ENCODE peak calls at places on chromosomes 16 and 17, in nine cellular contexts. One of them, this sample, is unnamed.

GRCh38 chr17:69284646-69285045 is 42.3 kb downstream of the ABCA5 start:
- DNase-seq in body of pancreas: no peak
- DNase-seq in IMR-90: no peak
- DNase-seq in transverse colon: no peak
- DNase-seq in testis: no peak
- DNase-seq in ovary: no peak
- DNase-seq in heart left ventricle: no peak
- DNase-seq in GM12892: no peak
- DNase-seq in H1: no peak
- DNase-seq in this sample: no peak

GRCh38 chr16:63689068-63689467 is 1432.8 kb downstream of the CDH11 start:
- DNase-seq in body of pancreas: no peak
- DNase-seq in IMR-90: no peak
- DNase-seq in transverse colon: no peak
- DNase-seq in testis: no peak
- DNase-seq in ovary: no peak
- DNase-seq in heart left ventricle: no peak
- DNase-seq in GM12892: no peak
- DNase-seq in H1: no peak
- DNase-seq in this sample: no peak

GRCh38 chr17:61279476-61280145 is 120.0 kb upstream of the TBX2 start:
- DNase-seq in body of pancreas: no peak
- DNase-seq in IMR-90: peak; percentile 54
- DNase-seq in transverse colon: no peak
- DNase-seq in testis: no peak
- DNase-seq in ovary: no peak
- DNase-seq in heart left ventricle: no peak
- DNase-seq in GM12892: no peak
- DNase-seq in H1: no peak
- DNase-seq in this sample: no peak

GRCh38 chr17:68489919-68490318 is 22.3 kb upstream of the PRKAR1A start:
- DNase-seq in body of pancreas: no peak
- DNase-seq in IMR-90: no peak
- DNase-seq in transverse colon: no peak
- DNase-seq in testis: no peak
- DNase-seq in ovary: no peak
- DNase-seq in heart left ventricle: no peak
- DNase-seq in GM12892: no peak
- DNase-seq in H1: no peak
- DNase-seq in this sample: no peak

GRCh38 chr16:89123001-89123830 is 29.6 kb downstream of the ACSF3 start:
- DNase-seq in body of pancreas: no peak
- DNase-seq in IMR-90: no peak
- DNase-seq in transverse colon: no peak
- DNase-seq in testis: no peak
- DNase-seq in ovary: no peak
- DNase-seq in heart left ventricle: peak; percentile 21
- DNase-seq in GM12892: no peak
- DNase-seq in H1: no peak
- DNase-seq in this sample: no peak

GRCh38 chr16:27462846-27463682 is 61.1 kb downstream of the IL21R start:
- DNase-seq in body of pancreas: no peak
- DNase-seq in IMR-90: no peak
- DNase-seq in transverse colon: no peak
- DNase-seq in testis: no peak
- DNase-seq in ovary: no peak
- DNase-seq in heart left ventricle: no peak
- DNase-seq in GM12892: no peak
- DNase-seq in H1: no peak
- DNase-seq in this sample: no peak

GRCh38 chr16:539901-540530 is 12.5 kb downstream of the CAPN15 start:
- DNase-seq in body of pancreas: no peak
- DNase-seq in IMR-90: peak; percentile 88
- DNase-seq in transverse colon: no peak
- DNase-seq in testis: no peak
- DNase-seq in ovary: no peak
- DNase-seq in heart left ventricle: no peak
- DNase-seq in GM12892: no peak
- DNase-seq in H1: no peak
- DNase-seq in this sample: no peak

GRCh38 chr16:84481051-84481735 is 23.3 kb downstream of the MEAK7 start:
- DNase-seq in body of pancreas: no peak
- DNase-seq in IMR-90: no peak
- DNase-seq in transverse colon: no peak
- DNase-seq in testis: no peak
- DNase-seq in ovary: no peak
- DNase-seq in heart left ventricle: no peak
- DNase-seq in GM12892: no peak
- DNase-seq in H1: peak; percentile 33
- DNase-seq in this sample: no peak

GRCh38 chr16:3173892-3174617 is 13.9 kb upstream of the OR1F1 start:
- DNase-seq in body of pancreas: no peak
- DNase-seq in IMR-90: no peak
- DNase-seq in transverse colon: no peak
- DNase-seq in testis: no peak
- DNase-seq in ovary: no peak
- DNase-seq in heart left ventricle: no peak
- DNase-seq in GM12892: peak; percentile 47
- DNase-seq in H1: peak; percentile 95
- DNase-seq in this sample: peak; percentile 58

GRCh38 chr16:88346680-88347505 is 35.9 kb upstream of the ZNF469 start:
- DNase-seq in body of pancreas: no peak
- DNase-seq in IMR-90: no peak
- DNase-seq in transverse colon: no peak
- DNase-seq in testis: no peak
- DNase-seq in ovary: no peak
- DNase-seq in heart left ventricle: peak; percentile 16
- DNase-seq in GM12892: no peak
- DNase-seq in H1: no peak
- DNase-seq in this sample: no peak

GRCh38 chr17:64129515-64129764 is 504 bp downstream of the ERN1 start:
- DNase-seq in body of pancreas: no peak
- DNase-seq in IMR-90: no peak
- DNase-seq in transverse colon: no peak
- DNase-seq in testis: no peak
- DNase-seq in ovary: no peak
- DNase-seq in heart left ventricle: no peak
- DNase-seq in GM12892: no peak
- DNase-seq in H1: no peak
- DNase-seq in this sample: no peak

GRCh38 chr17:7238418-7239090 is 703 bp downstream of the PHF23 start:
- DNase-seq in body of pancreas: peak; percentile 36
- DNase-seq in IMR-90: no peak
- DNase-seq in transverse colon: no peak
- DNase-seq in testis: no peak
- DNase-seq in ovary: peak; percentile 69
- DNase-seq in heart left ventricle: peak; percentile 61
- DNase-seq in GM12892: no peak
- DNase-seq in H1: no peak
- DNase-seq in this sample: peak; percentile 78

DNA sequence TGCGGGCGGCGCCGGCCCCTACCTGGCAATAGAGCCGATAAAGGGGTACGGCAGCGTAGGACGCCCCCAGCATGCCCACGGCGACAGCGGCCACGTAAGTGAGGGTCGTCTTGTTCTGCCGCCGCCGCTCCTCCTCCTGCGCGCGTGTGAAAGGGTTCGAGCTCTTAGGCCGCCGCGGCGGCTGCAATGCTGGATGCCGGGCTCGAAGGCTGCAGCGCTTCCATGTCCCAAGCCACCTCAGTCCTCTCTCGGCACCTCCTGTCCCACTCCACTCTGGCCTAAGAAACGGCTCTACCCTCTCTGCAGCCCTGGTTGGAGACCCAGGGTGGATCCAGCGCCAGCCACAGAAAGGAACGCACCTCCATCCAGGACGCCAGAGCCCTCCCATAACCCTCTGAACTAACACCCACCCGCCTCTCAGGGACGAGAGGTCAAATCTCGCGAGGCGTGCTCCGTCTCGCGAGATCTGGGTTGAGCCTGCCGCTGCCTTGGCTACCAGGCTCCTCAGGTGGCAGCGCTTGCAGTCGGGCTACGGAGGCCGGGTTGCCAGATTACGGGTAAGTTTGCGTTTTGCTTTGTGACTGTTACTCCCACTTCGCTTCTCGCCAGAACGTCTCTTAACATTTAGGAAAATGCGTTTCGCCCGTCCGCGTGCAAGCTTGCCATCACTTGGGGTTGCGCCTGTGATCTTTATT is at the start of the genes COX11 and STXBP4:
- DNase-seq in body of pancreas: peak; percentile 97
- DNase-seq in IMR-90: peak; percentile 97
- DNase-seq in transverse colon: peak; percentile 96
- DNase-seq in testis: peak; percentile 99
- DNase-seq in ovary: peak; percentile 94
- DNase-seq in heart left ventricle: peak; percentile 95
- DNase-seq in GM12892: peak; percentile 79
- DNase-seq in H1: peak; percentile 93
- DNase-seq in this sample: peak; percentile 97
- TF ChIP-seq POLR2A in body of pancreas: peak; percentile 82
- TF ChIP-seq POLR2A in IMR-90: peak; percentile 32
- TF ChIP-seq POLR2A in transverse colon: peak; percentile 71
- TF ChIP-seq POLR2A in testis: peak; percentile 72
- TF ChIP-seq POLR2A in ovary: peak; percentile 66
- TF ChIP-seq POLR2A in heart left ventricle: peak; percentile 90
- TF ChIP-seq POLR2A in GM12892: peak; percentile 95
- TF ChIP-seq POLR2A in H1: peak; percentile 98
- TF ChIP-seq POLR2A in this sample: peak; percentile 88

GRCh38 chr16:56625140-56625942 is at the start of gene MT1E:
- DNase-seq in body of pancreas: peak; percentile 90
- DNase-seq in IMR-90: peak; percentile 76
- DNase-seq in transverse colon: peak; percentile 83
- DNase-seq in testis: peak; percentile 54
- DNase-seq in ovary: peak; percentile 79
- DNase-seq in heart left ventricle: peak; percentile 90
- DNase-seq in GM12892: no peak
- DNase-seq in H1: peak; percentile 66
- DNase-seq in this sample: no peak
- TF ChIP-seq POLR2A in body of pancreas: peak; percentile 99
- TF ChIP-seq POLR2A in IMR-90: peak; percentile 95
- TF ChIP-seq POLR2A in transverse colon: peak; percentile 97
- TF ChIP-seq POLR2A in testis: no peak
- TF ChIP-seq POLR2A in ovary: peak; percentile 59
- TF ChIP-seq POLR2A in heart left ventricle: peak; percentile 90
- TF ChIP-seq POLR2A in GM12892: no peak
- TF ChIP-seq POLR2A in H1: no peak
- TF ChIP-seq POLR2A in this sample: no peak

DNA sequence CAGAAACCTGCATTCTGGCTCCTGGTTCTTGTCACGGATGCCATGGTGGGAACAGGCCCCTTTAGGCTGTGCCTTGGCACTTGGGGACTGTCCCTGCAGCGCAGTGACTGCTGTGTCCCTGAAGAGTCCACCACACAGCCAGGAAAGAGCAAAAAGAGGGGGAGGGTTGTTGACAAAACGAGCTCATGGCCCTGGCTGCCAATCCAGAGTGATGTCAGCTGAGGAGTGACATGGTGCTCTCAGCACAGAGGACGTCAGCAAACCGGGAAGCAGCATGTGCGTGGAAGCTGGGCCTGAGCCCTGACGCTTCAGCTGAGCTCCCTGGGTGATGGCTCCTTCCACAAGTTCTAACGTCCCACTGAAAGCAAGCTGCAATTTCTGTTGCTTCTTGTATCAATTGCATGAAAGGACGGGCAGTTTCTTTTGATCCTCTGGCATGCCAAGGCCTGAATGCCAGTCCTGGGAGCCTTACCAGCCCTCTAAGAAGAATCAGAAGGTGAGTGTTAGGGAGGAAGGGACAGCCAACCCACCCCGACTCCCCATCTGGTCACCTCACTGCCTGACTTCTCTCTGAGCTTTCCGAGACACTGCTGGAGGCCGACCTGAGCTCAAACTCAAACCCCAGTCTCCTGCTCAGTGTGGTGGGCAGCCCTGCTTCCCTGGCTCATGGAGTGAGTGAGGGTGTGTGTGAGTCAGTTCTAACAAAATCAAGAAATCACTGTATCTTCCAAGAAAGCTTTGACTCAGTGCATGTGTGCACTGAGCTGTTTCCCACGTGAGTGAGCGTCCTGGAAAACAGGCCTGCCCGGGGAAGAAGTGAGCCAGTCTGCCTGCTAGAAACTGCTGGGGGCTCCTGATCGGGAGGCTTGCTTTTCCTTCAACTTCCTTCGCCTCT is 14.7 kb upstream of the WNT3 start:
- DNase-seq in body of pancreas: peak; percentile 61
- DNase-seq in IMR-90: peak; percentile 87
- DNase-seq in transverse colon: no peak
- DNase-seq in testis: peak; percentile 51
- DNase-seq in ovary: no peak
- DNase-seq in heart left ventricle: peak; percentile 80
- DNase-seq in GM12892: no peak
- DNase-seq in H1: no peak
- DNase-seq in this sample: no peak
- TF ChIP-seq POLR2A in body of pancreas: no peak
- TF ChIP-seq POLR2A in IMR-90: no peak
- TF ChIP-seq POLR2A in transverse colon: no peak
- TF ChIP-seq POLR2A in testis: no peak
- TF ChIP-seq POLR2A in ovary: no peak
- TF ChIP-seq POLR2A in heart left ventricle: no peak
- TF ChIP-seq POLR2A in GM12892: no peak
- TF ChIP-seq POLR2A in H1: no peak
- TF ChIP-seq POLR2A in this sample: no peak

GRCh38 chr16:51355195-51355594 is 204.1 kb upstream of the SALL1 start:
- DNase-seq in body of pancreas: no peak
- DNase-seq in IMR-90: no peak
- DNase-seq in transverse colon: no peak
- DNase-seq in testis: no peak
- DNase-seq in ovary: no peak
- DNase-seq in heart left ventricle: no peak
- DNase-seq in GM12892: no peak
- DNase-seq in H1: no peak
- DNase-seq in this sample: no peak
- TF ChIP-seq POLR2A in body of pancreas: no peak
- TF ChIP-seq POLR2A in IMR-90: no peak
- TF ChIP-seq POLR2A in transverse colon: no peak
- TF ChIP-seq POLR2A in testis: no peak
- TF ChIP-seq POLR2A in ovary: no peak
- TF ChIP-seq POLR2A in heart left ventricle: no peak
- TF ChIP-seq POLR2A in GM12892: no peak
- TF ChIP-seq POLR2A in H1: no peak
- TF ChIP-seq POLR2A in this sample: no peak

This sample was measured in erythroblast.